ENCODE peak calls at places on chromosomes 3 and 15, in eight cellular contexts. T is effector memory CD4-positive, alpha-beta T cell; H is GM23248; R is tibial artery; B is mesenchymal stem cell; O is hepatocyte; A is HFF-Myc; P is left ventricle myocardium inferior. N is an unnamed sample.

GRCh38 chr3:149388001-149388435 is 10.6 kb upstream of the TM4SF1 start:
- DNase-seq in T (no peak), O (peak), B (peak), R (no peak), H (peak), A (no peak), P (no peak), N (peak)

GRCh38 chr3:141279074-141279945 is 47.7 kb downstream of the PXYLP1 start:
- DNase-seq in O (no peak), T (no peak), H (peak), B (peak), P (no peak), A (no peak), R (no peak), N (no peak)

GRCh38 chr3:52721002-52721741 is 15.3 kb downstream of the SPCS1 start:
- DNase-seq in T (no peak), P (no peak), H (no peak), R (no peak), A (no peak), B (peak), O (no peak), N (no peak)

GRCh38 chr3:14274537-14274936 is 95.9 kb downstream of the LSM3 start:
- DNase-seq in T (no peak), B (peak), A (no peak), H (no peak), R (no peak), O (no peak), P (no peak), N (no peak)

GRCh38 chr15:65902373-65902772 is 33.1 kb downstream of the RAB11A start:
- DNase-seq in A (no peak), T (no peak), O (peak), H (no peak), P (peak), R (peak), B (peak), N (no peak)

GRCh38 chr15:84863480-84864428 is 20.7 kb upstream of the SLC28A1 start:
- DNase-seq in T (no peak), O (no peak), B (no peak), R (no peak), H (peak), P (no peak), A (no peak), N (no peak)

GRCh38 chr3:194773666-194774455 is 88.2 kb downstream of the FAM43A start:
- DNase-seq in P (no peak), T (no peak), R (no peak), H (peak), A (peak), B (no peak), O (no peak), N (no peak)

GRCh38 chr3:108283006-108283405 is 13.3 kb upstream of the HHLA2 start:
- DNase-seq in H (no peak), O (no peak), B (peak), T (no peak), A (no peak), P (no peak), R (no peak), N (no peak)

GRCh38 chr15:77654975-77655374 is 22.3 kb upstream of the LINGO1 start:
- DNase-seq in O (peak), R (no peak), A (no peak), B (peak), T (no peak), P (no peak), H (peak), N (no peak)

GRCh38 chr3:14147063-14147435 is 22.2 kb downstream of the TMEM43 start:
- DNase-seq in R (no peak), B (no peak), P (no peak), T (no peak), A (no peak), H (no peak), O (no peak), N (no peak)

GRCh38 chr3:129305592-129306091 is 27.0 kb downstream of the HMCES start:
- DNase-seq in A (peak), R (peak), O (peak), H (peak), P (peak), B (peak), T (peak), N (peak)

GRCh38 chr15:32952901-32953889 is 235.4 kb downstream of the GREM1 start:
- DNase-seq in B (no peak), R (no peak), O (no peak), H (no peak), P (no peak), A (no peak), T (no peak), N (no peak)

GRCh38 chr15:67030036-67030762 is 35.2 kb upstream of the SMAD3 start:
- DNase-seq in R (no peak), B (peak), P (no peak), A (no peak), O (peak), T (no peak), H (no peak), N (no peak)

GRCh38 chr15:70702584-70702983 is 60.8 kb downstream of the UACA start:
- DNase-seq in T (no peak), R (no peak), B (no peak), P (no peak), A (no peak), O (no peak), H (no peak), N (no peak)

GRCh38 chr15:40944510-40945296 is 8.6 kb upstream of the CHAC1 start:
- DNase-seq in R (no peak), O (no peak), B (no peak), A (no peak), T (no peak), H (no peak), P (no peak), N (no peak)

GRCh38 chr15:89760303-89761008 is 9.4 kb upstream of the MESP1 start:
- DNase-seq in P (peak), O (peak), A (no peak), B (peak), R (peak), T (peak), H (peak), N (no peak)

GRCh38 chr15:30065025-30065801 is 17.5 kb upstream of the GOLGA8J start:
- DNase-seq in B (peak), R (no peak), H (peak), T (no peak), A (peak), O (no peak), P (no peak), N (peak)

GRCh38 chr3:111768571-111769100 is 90.4 kb upstream of the PHLDB2 start:
- DNase-seq in A (peak), O (peak), H (peak), P (no peak), B (peak), T (no peak), R (no peak), N (peak)

GRCh38 chr3:14758893-14759292 is 59.9 kb upstream of the FGD5 start:
- DNase-seq in H (no peak), O (no peak), R (no peak), T (no peak), A (no peak), P (no peak), B (no peak), N (no peak)

GRCh38 chr3:169667710-169668080 is 4.2 kb upstream of the MECOM start:
- DNase-seq in T (no peak), P (no peak), H (no peak), O (no peak), B (no peak), R (no peak), A (no peak), N (no peak)

GRCh38 chr15:61084944-61085367 is 144.1 kb downstream of the RORA start:
- DNase-seq in A (no peak), B (no peak), H (no peak), R (no peak), O (no peak), P (peak), T (no peak), N (no peak)

GRCh38 chr3:31891876-31892455 is 89.1 kb downstream of the OSBPL10 start:
- DNase-seq in B (no peak), O (peak), R (no peak), A (no peak), P (no peak), T (no peak), H (no peak), N (no peak)

GRCh38 chr15:90154861-90155626 is 46.1 kb upstream of the SEMA4B start:
- DNase-seq in H (peak), P (no peak), B (peak), O (peak), A (peak), T (no peak), R (no peak), N (peak)

GRCh38 chr3:178736300-178736699 is 200.1 kb downstream of the KCNMB2 start:
- DNase-seq in P (peak), A (no peak), O (peak), B (no peak), R (no peak), H (no peak), T (no peak), N (no peak)
- H3K4me3 ChIP-seq in P (no peak), A (no peak), O (no peak), B (no peak), R (no peak), H (no peak), T (no peak), N (no peak)

GRCh38 chr3:124836448-124836847 is 50.7 kb downstream of the ITGB5 start:
- DNase-seq in R (no peak), H (no peak), T (no peak), O (no peak), A (no peak), P (no peak), B (no peak), N (no peak)

GRCh38 chr3:124837065-124837464 is 50.1 kb downstream of the ITGB5 start:
- DNase-seq in O (no peak), T (no peak), H (peak), B (peak), P (no peak), A (no peak), R (peak), N (no peak)

GRCh38 chr3:124833710-124834332 is 53.3 kb downstream of the ITGB5 start:
- DNase-seq in A (no peak), B (no peak), P (no peak), H (no peak), O (peak), T (no peak), R (no peak), N (no peak)

GRCh38 chr3:124832782-124833709 is 54.1 kb downstream of the ITGB5 start:
- DNase-seq in A (peak), O (no peak), R (no peak), B (peak), P (no peak), T (no peak), H (peak), N (peak)

DNA sequence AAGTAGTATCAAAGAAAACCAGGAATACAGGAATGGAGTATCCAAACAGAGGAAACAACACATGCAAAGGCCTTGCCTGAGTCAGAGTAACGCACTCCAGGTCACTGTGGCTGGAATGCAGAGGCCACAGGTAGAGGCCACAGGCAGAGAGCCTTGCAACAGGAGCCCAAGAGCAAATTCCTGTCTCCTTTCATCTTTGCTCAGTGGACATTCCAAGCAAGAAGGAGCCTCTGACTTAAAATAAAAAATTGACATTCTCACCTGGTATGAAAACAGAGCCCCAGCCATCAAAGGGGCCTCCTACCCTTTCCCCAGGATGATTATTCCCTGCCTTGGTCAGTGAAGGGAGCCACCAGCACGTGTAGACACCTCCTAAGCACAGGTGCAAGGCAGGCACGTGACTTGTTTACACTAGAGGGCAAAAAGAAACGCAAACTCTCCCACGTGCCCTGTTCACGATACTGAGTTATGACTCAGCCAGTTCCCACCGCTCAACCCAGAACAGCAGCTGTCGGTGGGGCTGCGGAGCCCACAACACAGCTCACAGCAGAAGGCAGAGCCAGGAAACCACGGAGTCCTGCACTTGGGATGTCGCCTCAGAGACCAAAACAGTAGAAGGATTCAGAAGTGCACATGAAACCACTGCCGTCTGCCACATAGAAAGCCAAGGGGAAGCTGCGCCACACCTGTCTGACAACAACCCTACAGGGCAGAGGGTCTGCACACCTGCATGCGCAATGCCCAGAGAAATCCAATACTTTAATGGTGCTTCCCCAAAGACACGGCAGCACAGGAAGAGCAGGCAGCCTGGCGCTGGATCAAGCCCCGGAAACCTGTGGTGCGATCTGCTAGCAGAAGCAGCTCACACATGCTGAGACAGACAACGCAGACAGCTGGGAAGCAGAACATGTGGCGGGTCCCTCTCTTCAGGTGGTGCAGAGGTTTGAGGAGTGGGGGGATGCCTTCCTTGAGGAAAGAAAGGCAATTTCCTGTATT is 52.1 kb downstream of the ITGB5 start:
- DNase-seq in H (peak), T (peak), P (peak), R (peak), B (peak), O (peak), A (peak), N (peak)
- H3K4me3 ChIP-seq in H (no peak), T (peak), P (no peak), R (no peak), B (no peak), O (no peak), A (no peak), N (peak)

GRCh38 chr3:171199473-171199829 is 172.9 kb upstream of the SLC2A2 start:
- DNase-seq in B (no peak), T (no peak), R (no peak), O (no peak), P (no peak), H (no peak), A (no peak), N (no peak)
- H3K4me3 ChIP-seq in B (no peak), T (no peak), R (no peak), O (no peak), P (no peak), H (no peak), A (no peak), N (no peak)

GRCh38 chr15:48645558-48646330 is at the start of gene FBN1:
- DNase-seq in B (peak), A (no peak), P (peak), R (peak), O (peak), T (no peak), H (peak), N (peak)

GRCh38 chr15:48646364-48646763 is 855 bp upstream of the FBN1 start:
- DNase-seq in R (no peak), O (no peak), A (no peak), H (no peak), B (no peak), T (no peak), P (no peak), N (no peak)

GRCh38 chr15:48643776-48644497 is 1.6 kb downstream of the FBN1 start:
- DNase-seq in P (no peak), R (no peak), O (no peak), T (no peak), H (peak), B (peak), A (no peak), N (no peak)

GRCh38 chr15:48644498-48644826 is 1.0 kb downstream of the FBN1 start:
- DNase-seq in T (no peak), R (peak), H (peak), B (peak), O (no peak), P (peak), A (no peak), N (no peak)

DNA sequence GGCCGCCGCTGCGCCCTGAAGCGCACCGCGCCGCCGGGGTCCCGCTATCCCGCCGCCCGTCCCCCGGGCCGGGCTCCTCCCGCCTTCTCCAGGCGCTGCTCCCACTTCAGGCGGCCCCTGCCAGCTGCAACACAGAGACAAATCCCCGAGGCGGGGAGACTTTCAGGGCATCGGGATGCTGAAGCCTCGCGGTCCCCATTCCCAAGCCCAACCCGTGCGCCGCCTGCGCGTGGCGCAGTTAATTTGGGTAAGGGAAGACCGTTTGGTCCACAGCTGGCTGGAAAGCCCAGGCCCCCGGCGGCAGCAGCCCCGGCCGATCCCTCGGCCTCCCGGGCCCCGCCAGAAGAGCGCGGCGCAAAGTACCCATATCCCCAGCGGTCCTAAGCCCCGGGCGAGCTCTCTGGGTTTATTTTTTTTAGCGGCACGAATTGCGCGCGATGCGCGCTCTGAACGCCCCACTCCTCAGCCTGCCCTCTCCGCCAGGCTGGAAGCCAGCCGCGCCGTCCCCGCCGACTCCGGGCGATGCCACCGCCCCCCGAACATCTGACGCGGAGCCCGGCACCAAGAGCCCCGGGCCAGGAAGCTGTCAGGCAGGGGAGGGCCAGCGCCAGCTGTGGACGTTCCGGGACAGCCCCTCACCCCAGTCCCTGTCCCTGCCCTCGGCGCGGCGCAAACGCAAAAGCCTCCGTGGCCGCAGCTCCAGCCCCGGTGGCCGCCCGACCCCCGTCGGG is 517 bp downstream of the FBN1 start:
- DNase-seq in A (no peak), H (peak), B (peak), T (no peak), R (peak), O (peak), P (peak), N (no peak)
- H3K4me3 ChIP-seq in A (peak), H (peak), B (peak), T (no peak), R (peak), O (peak), P (peak), N (peak)

N was measured in skeletal muscle cell.